ENCODE peak calls at places on chromosomes 16 and 17, in eight cellular contexts. H is adipocyte; F is uterus; A is CD4-positive, alpha-beta memory T cell; Y is CD8-positive, alpha-beta T cell; I is aorta; U is psoas muscle; Z is IMR-90. J is an unnamed sample.
A peak's percentile ranks its signal among the peaks of the same experiment; 100 is the strongest.

GRCh38 chr17:33457477-33457876 is 164.4 kb upstream of the ASIC2 start:
- DNase-seq in H (no peak), I (no peak), U (no peak), A (no peak), Z (no peak), F (no peak), Y (no peak), J (no peak)

GRCh38 chr16:3745751-3746355 is 28.5 kb upstream of the TRAP1 start:
- DNase-seq in A (no peak), F (no peak), I (peak; percentile 30), Z (peak; percentile 70), Y (no peak), H (no peak), U (no peak), J (no peak)

GRCh38 chr17:78853926-78854394 is 13.3 kb upstream of the USP36 start:
- DNase-seq in Z (no peak), U (peak; percentile 27), H (no peak), Y (no peak), A (no peak), I (no peak), F (no peak), J (no peak)

GRCh38 chr16:27452569-27453475 is 50.8 kb downstream of the IL21R start:
- DNase-seq in H (no peak), I (no peak), Z (no peak), F (no peak), A (no peak), Y (no peak), U (no peak), J (peak; percentile 50)

GRCh38 chr17:32503251-32504165 is 16.7 kb downstream of the CDK5R1 start:
- DNase-seq in A (peak; percentile 76), F (no peak), Y (peak; percentile 51), H (no peak), Z (no peak), I (peak; percentile 37), U (no peak), J (peak; percentile 79)

GRCh38 chr16:57606147-57606846 is 22.1 kb upstream of the ADGRG1 start:
- DNase-seq in I (no peak), H (no peak), U (no peak), Z (no peak), F (no peak), Y (no peak), A (no peak), J (no peak)

GRCh38 chr16:4606354-4606753 is 8.3 kb downstream of the UBALD1 start:
- DNase-seq in Z (no peak), U (no peak), I (no peak), H (no peak), A (no peak), F (no peak), Y (no peak), J (no peak)

GRCh38 chr17:76268015-76268749 is 3.0 kb downstream of the UBALD2 start:
- DNase-seq in F (peak; percentile 56), Y (peak; percentile 64), Z (peak; percentile 45), H (peak; percentile 68), U (peak; percentile 94), I (peak; percentile 89), A (peak; percentile 68), J (peak; percentile 79)

GRCh38 chr17:44664867-44665266 is 8.6 kb downstream of the MEIOC start:
- DNase-seq in F (no peak), Y (no peak), A (no peak), U (no peak), Z (no peak), I (no peak), H (no peak), J (no peak)

GRCh38 chr17:39739020-39739884 is 1.5 kb downstream of the GRB7 start:
- DNase-seq in Y (no peak), Z (no peak), H (peak; percentile 57), A (no peak), U (peak; percentile 48), F (peak; percentile 69), I (no peak), J (no peak)

GRCh38 chr16:52545544-52546262 is 1.2 kb downstream of the TOX3 start:
- DNase-seq in H (no peak), I (no peak), Y (no peak), Z (no peak), U (no peak), F (no peak), A (no peak), J (no peak)
- H3K4me3 ChIP-seq in H (peak overlapping the region; percentile 58), I (peak overlapping the region; percentile 48), Y (no peak overlapping the region), Z (no peak overlapping the region), U (peak overlapping the region; percentile 44), F (peak overlapping the region; percentile 28), A (no peak overlapping the region), J (no peak overlapping the region)

GRCh38 chr16:29983420-29984136 is 9.9 kb downstream of the TAOK2 start:
- DNase-seq in F (no peak), Y (no peak), A (no peak), I (peak; percentile 61), U (no peak), Z (peak; percentile 64), H (peak; percentile 19), J (no peak)
- H3K36me3 ChIP-seq in F (no peaks in the 10 kb centered on the region), Y (peaks cover 53% of the 10 kb centered on the region), A (peaks cover 89% of the 10 kb centered on the region), I (peaks cover 10% of the 10 kb centered on the region), U (peaks cover 20% of the 10 kb centered on the region), Z (peaks cover 84% of the 10 kb centered on the region), H (peaks cover 99% of the 10 kb centered on the region), J (peaks cover 61% of the 10 kb centered on the region)

DNA sequence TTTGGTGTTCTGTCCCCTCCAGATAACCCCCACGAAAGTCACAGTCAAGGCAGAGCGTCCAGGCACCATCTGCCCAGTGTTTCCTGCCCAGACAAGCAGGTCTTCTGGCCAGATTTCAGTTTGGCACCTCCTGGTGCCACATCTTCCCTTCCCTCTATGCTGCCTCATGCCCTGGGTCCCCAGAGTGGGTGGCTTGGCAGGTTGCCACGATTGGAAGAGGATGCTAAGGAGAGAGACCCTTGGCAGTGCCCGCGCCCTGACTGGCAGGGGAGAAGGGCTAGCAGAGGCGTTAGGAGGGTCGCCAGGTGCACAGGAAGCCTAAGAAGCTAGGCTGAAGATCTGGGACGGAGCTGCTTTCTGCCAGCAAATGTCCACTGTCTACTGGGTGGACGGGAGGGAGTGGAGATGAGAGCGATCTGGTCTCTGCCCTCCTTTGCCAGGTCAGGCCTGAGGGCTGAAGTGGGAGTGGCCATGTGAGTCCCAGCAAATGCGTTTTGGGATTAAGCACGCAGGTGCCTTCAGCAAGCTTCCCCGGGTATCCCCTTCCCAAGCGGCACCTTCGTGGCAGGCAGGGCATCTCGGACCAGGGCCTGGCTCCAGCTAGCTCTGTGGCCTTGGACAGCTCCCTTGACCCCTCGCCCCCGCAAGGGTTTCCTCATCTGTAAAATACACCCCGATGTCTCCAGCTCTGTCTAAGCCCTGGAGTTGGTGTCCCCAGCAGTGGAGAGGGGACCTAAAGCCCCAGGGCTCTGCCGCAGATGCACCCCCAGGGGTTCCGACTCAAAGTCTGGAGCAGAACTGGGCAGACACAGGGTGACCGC is 13.4 kb upstream of the CD300A start:
- DNase-seq in F (peak; percentile 55), A (no peak), U (no peak), Z (no peak), H (no peak), Y (no peak), I (no peak), J (no peak)
- H3K4me3 ChIP-seq in F (no peak overlapping the region), A (no peak overlapping the region), U (peak overlapping the region; percentile 65), Z (no peak overlapping the region), H (peak overlapping the region; percentile 66), Y (no peak overlapping the region), I (no peak overlapping the region), J (no peak overlapping the region)

GRCh38 chr17:72891627-72892026 is 200.9 kb downstream of the SLC39A11 start:
- DNase-seq in H (no peak), I (no peak), F (no peak), A (no peak), Y (no peak), U (no peak), Z (no peak), J (no peak)
- H3K36me3 ChIP-seq in H (no peaks in the 10 kb centered on the region), I (no peaks in the 10 kb centered on the region), F (no peaks in the 10 kb centered on the region), A (no peaks in the 10 kb centered on the region), Y (no peaks in the 10 kb centered on the region), U (no peaks in the 10 kb centered on the region), Z (no peaks in the 10 kb centered on the region), J (peaks cover 1% of the 10 kb centered on the region)